ENCODE peak calls at places on chromosomes 7 and 10, in nine cellular contexts. D is heart left ventricle, N is A549, L is uterus, F is IMR-90, E is breast epithelium, I is lower leg skin, W is upper lobe of left lung, C is HCT116. G is an unnamed sample.
A peak's percentile ranks its signal among the peaks of the same experiment; 100 is the strongest.

GRCh38 chr7:43647772-43648643 is 65.1 kb downstream of the STK17A start:
- DNase-seq in D (peak; percentile 59), N (peak; percentile 83), L (peak; percentile 67), F (peak; percentile 100), E (no peak), I (peak; percentile 90), W (peak; percentile 84), C (peak; percentile 67), G (peak; percentile 81)

GRCh38 chr10:50386992-50387735 is 135.8 kb upstream of the ASAH2 start:
- DNase-seq in D (no peak), N (no peak), L (no peak), F (no peak), E (no peak), I (no peak), W (no peak), C (no peak), G (no peak)

GRCh38 chr7:108385834-108386422 is 70.3 kb downstream of the NRCAM start:
- DNase-seq in D (no peak), N (no peak), L (no peak), F (no peak), E (no peak), I (no peak), W (no peak), C (no peak), G (no peak)

GRCh38 chr7:116574025-116574822 is 49.4 kb downstream of the CAV1 start:
- DNase-seq in D (no peak), N (no peak), L (no peak), F (no peak), E (no peak), I (no peak), W (no peak), C (no peak), G (no peak)

GRCh38 chr10:1243486-1244182 is 187.4 kb downstream of the WDR37 start:
- DNase-seq in D (no peak), N (no peak), L (no peak), F (no peak), E (no peak), I (no peak), W (no peak), C (no peak), G (no peak)

GRCh38 chr10:114911801-114912479 is 26.1 kb upstream of the TRUB1 start:
- DNase-seq in D (no peak), N (no peak), L (no peak), F (no peak), E (no peak), I (no peak), W (no peak), C (no peak), G (no peak)

GRCh38 chr10:33434948-33435347 is 100.5 kb upstream of the NRP1 start:
- DNase-seq in D (no peak), N (no peak), L (no peak), F (no peak), E (no peak), I (no peak), W (no peak), C (no peak), G (no peak)

GRCh38 chr10:29007748-29008610 is 280.9 kb upstream of the LYZL1 start:
- DNase-seq in D (no peak), N (peak; percentile 29), L (no peak), F (no peak), E (no peak), I (no peak), W (no peak), C (no peak), G (no peak)

GRCh38 chr7:96833701-96834453 is 124.2 kb upstream of the SEM1 start:
- DNase-seq in D (no peak), N (no peak), L (no peak), F (no peak), E (no peak), I (no peak), W (no peak), C (no peak), G (no peak)

DNA sequence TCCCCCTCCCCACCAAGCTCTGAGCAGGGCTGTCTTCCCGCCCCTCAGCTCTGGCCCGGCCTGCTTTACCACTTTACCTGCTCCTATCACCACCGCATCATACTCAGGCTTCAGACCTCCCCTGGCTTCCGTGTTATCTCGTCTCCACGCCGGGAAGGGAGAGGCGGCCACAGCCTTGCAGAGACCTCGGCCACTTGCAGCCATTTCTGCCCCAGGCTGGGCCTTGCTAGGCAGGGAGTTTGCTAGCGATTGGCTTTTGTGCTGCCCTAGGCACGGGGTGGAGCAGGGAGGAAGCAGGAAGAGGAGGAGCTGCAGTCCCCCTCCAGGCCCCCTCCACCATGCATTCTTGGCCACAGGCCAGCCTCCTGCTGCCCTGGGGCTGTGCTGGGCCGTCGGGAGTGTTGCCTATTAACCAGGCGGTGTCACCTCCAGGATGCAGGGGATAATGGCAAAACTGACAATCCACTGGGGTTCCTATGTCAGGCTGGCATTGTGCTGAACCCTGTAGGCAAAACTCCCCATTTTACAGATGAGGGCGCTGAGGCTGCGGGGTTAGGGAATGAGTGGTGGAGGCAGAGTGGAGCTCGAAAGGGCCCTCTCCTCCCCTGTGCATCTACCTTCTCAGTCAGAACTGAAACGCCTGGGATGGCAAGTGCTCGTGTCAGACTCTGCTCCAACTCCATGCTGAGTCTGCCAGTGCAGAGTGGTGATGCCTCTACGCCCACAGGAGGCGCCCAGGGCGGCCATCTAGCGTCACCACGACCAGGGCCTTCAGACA is at the start of gene PYROXD2:
- DNase-seq in D (peak; percentile 96), N (peak; percentile 75), L (peak; percentile 92), F (peak; percentile 88), E (peak; percentile 86), I (peak; percentile 97), W (peak; percentile 91), C (peak; percentile 81), G (peak; percentile 94)
- TF ChIP-seq POLR2A in D (no peak), N (peak; percentile 87), L (peak; percentile 50), F (peak; percentile 61), E (no peak), I (no peak), W (peak; percentile 75), C (peak; percentile 81), G (peak; percentile 50)

DNA sequence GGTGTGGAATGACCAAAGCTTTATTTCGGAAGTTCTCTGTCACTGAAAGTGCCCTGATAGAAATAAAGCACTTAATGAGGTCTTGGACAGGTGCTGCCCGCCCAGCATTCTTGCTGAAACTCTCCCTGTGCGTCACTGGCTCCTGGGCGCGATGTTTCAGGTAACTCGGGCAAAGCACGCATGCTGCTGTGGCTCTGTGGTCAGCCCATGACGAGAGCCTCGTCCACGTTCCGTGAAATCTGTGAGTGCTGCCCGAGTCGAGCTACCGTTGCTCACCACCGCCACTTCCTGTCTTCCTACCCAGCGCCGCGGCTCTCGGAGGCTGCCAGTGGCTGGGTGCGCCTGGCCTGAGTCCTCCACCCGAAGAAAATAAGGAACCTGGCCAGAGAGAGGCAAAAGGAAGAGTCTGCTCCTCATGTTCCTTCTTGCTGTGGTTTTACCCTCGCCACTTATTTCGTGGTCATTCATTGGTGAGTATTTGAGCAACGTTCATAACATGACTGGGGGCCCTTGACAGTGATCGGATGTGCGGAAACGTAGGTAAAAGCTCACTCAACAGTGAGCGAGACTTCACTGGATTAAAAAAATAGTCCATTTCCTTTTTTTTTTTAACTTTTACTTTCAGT is 95.5 kb downstream of the MAP3K8 start:
- DNase-seq in D (peak; percentile 77), N (no peak), L (peak; percentile 21), F (no peak), E (no peak), I (peak; percentile 92), W (peak; percentile 91), C (no peak), G (peak; percentile 75)
- TF ChIP-seq POLR2A in D (no peak), N (no peak), L (no peak), F (no peak), E (no peak), I (no peak), W (peak; percentile 73), C (no peak), G (no peak)

DNA sequence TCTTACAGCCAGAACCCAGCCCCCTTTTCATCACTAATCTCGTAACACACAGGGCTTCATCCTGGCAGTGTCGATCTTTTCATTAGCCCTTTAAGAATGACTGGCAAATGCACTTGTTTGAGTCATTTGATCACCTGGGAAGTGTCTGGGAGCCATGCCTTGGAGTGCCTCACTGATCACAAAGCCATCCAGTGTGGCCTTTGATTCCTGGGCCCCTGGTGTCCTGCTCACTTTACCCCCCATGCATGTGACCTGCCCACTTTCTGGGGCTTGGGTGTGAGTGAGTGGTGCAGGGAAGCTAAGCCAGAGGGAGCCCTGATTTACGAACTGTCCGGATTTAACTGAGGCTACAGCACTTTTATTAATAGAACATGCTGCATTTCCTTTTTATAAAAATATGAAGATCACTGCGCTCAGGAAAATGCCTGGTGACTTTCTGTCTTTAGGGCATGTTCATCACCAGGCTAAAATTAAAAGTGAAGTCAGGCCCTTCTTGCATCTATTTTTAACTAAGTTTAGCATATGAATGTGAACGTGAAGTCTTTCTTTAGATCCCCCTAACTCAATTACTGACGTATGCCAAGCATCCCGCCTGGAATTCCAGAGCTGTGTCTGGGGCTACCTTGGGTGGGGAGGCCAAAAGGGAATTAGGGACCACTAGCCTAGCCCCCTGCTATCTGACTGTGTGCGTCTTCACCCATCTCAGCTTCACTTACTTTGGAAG is 23.6 kb downstream of the RBM20 start:
- DNase-seq in D (no peak), N (no peak), L (no peak), F (no peak), E (no peak), I (no peak), W (no peak), C (no peak), G (no peak)
- TF ChIP-seq POLR2A in D (no peak), N (no peak), L (no peak), F (no peak), E (no peak), I (no peak), W (no peak), C (no peak), G (no peak)

GRCh38 chr10:71962915-71963314 is 1.3 kb upstream of the CHST3 start:
- DNase-seq in D (no peak), N (no peak), L (no peak), F (no peak), E (no peak), I (peak; percentile 76), W (no peak), C (no peak), G (no peak)

GRCh38 chr10:71961831-71962230 is 2.4 kb upstream of the CHST3 start:
- DNase-seq in D (no peak), N (no peak), L (no peak), F (no peak), E (no peak), I (peak; percentile 62), W (no peak), C (no peak), G (no peak)

GRCh38 chr10:71964669-71965515 is 697 bp downstream of the CHST3 start:
- DNase-seq in D (peak; percentile 77), N (peak; percentile 42), L (peak; percentile 66), F (peak; percentile 76), E (no peak), I (peak; percentile 95), W (peak; percentile 28), C (no peak), G (peak; percentile 89)

GRCh38 chr10:71963756-71964668 is at the start of gene CHST3:
- DNase-seq in D (peak; percentile 88), N (peak; percentile 32), L (peak; percentile 83), F (peak; percentile 56), E (no peak), I (peak; percentile 91), W (peak; percentile 19), C (no peak), G (no peak)

DNA sequence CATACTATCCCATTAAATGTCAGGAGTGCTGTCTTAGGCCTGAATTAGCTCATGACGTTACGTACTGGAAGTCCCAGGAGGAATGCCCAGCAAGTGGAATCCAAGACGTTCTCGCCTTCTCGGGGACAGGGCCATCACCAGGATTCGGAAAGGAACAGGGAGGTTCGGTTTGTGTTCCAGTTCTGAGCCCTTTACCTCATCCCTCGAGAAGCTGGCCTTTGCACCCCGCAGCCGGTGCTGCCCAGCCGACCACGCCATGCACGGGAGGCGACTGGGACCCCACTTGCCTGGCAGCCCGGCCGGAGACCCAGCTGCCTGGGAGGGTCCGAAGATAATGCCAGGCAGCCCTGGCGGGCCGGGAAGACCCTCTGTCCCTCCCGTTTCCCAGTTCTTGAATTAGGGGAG is 842 bp upstream of the CHST3 start:
- DNase-seq in D (peak; percentile 68), N (no peak), L (peak; percentile 74), F (no peak), E (no peak), I (peak; percentile 91), W (peak; percentile 23), C (no peak), G (no peak)
- TF ChIP-seq POLR2A in D (no peak), N (no peak), L (peak; percentile 52), F (no peak), E (no peak), I (no peak), W (peak; percentile 25), C (no peak), G (no peak)

G was measured in suprapubic skin.